ENCODE peak calls at places on chromosome 10, in ten cellular contexts. One of them, this sample, is unnamed.

GRCh38 chr10:72927485-72927884 is 27.1 kb downstream of the PLA2G12B start:
- DNase-seq in T-cell: no peak
- DNase-seq in Right ventricle myocardium superior: no peak
- DNase-seq in neural progenitor cell: no peak
- DNase-seq in D341Med: no peak
- DNase-seq in stimulated activated naive CD8-positive, alpha-beta T cell treated with anti-CD3 and anti-CD28 coated beads, Interleukin-15, Interleukin-2, amounts not matched to agents 100 U/mL and 50 U/mL, for 24 hours: no peak
- DNase-seq in iris pigment epithelial cell: no peak
- DNase-seq in NCI-H460: no peak
- DNase-seq in H7: no peak
- DNase-seq in activated CD4-positive, CD25-positive, alpha-beta regulatory T cell: no peak
- DNase-seq in this sample: no peak

GRCh38 chr10:35089641-35090161 is 440 bp downstream of the CUL2 start:
- DNase-seq in T-cell: peak
- DNase-seq in Right ventricle myocardium superior: no peak
- DNase-seq in neural progenitor cell: peak
- DNase-seq in D341Med: peak
- DNase-seq in stimulated activated naive CD8-positive, alpha-beta T cell treated with anti-CD3 and anti-CD28 coated beads, Interleukin-15, Interleukin-2, amounts not matched to agents 100 U/mL and 50 U/mL, for 24 hours: no peak
- DNase-seq in iris pigment epithelial cell: peak
- DNase-seq in NCI-H460: no peak
- DNase-seq in H7: peak
- DNase-seq in activated CD4-positive, CD25-positive, alpha-beta regulatory T cell: no peak
- DNase-seq in this sample: peak

GRCh38 chr10:586151-586550 is 103.3 kb downstream of the DIP2C start:
- DNase-seq in T-cell: no peak
- DNase-seq in Right ventricle myocardium superior: no peak
- DNase-seq in neural progenitor cell: no peak
- DNase-seq in D341Med: no peak
- DNase-seq in stimulated activated naive CD8-positive, alpha-beta T cell treated with anti-CD3 and anti-CD28 coated beads, Interleukin-15, Interleukin-2, amounts not matched to agents 100 U/mL and 50 U/mL, for 24 hours: no peak
- DNase-seq in iris pigment epithelial cell: no peak
- DNase-seq in NCI-H460: no peak
- DNase-seq in H7: peak
- DNase-seq in activated CD4-positive, CD25-positive, alpha-beta regulatory T cell: no peak
- DNase-seq in this sample: no peak

GRCh38 chr10:63637833-63638443 is 116.7 kb downstream of the REEP3 start:
- DNase-seq in T-cell: no peak
- DNase-seq in Right ventricle myocardium superior: no peak
- DNase-seq in neural progenitor cell: no peak
- DNase-seq in D341Med: no peak
- DNase-seq in stimulated activated naive CD8-positive, alpha-beta T cell treated with anti-CD3 and anti-CD28 coated beads, Interleukin-15, Interleukin-2, amounts not matched to agents 100 U/mL and 50 U/mL, for 24 hours: no peak
- DNase-seq in iris pigment epithelial cell: no peak
- DNase-seq in NCI-H460: no peak
- DNase-seq in H7: no peak
- DNase-seq in activated CD4-positive, CD25-positive, alpha-beta regulatory T cell: no peak
- DNase-seq in this sample: no peak

GRCh38 chr10:59654007-59654406 is 55.6 kb downstream of the SLC16A9 start:
- DNase-seq in T-cell: no peak
- DNase-seq in Right ventricle myocardium superior: no peak
- DNase-seq in neural progenitor cell: no peak
- DNase-seq in D341Med: no peak
- DNase-seq in stimulated activated naive CD8-positive, alpha-beta T cell treated with anti-CD3 and anti-CD28 coated beads, Interleukin-15, Interleukin-2, amounts not matched to agents 100 U/mL and 50 U/mL, for 24 hours: no peak
- DNase-seq in iris pigment epithelial cell: no peak
- DNase-seq in NCI-H460: no peak
- DNase-seq in H7: no peak
- DNase-seq in activated CD4-positive, CD25-positive, alpha-beta regulatory T cell: no peak
- DNase-seq in this sample: no peak

GRCh38 chr10:5305374-5305773 is 59.4 kb upstream of the UCN3 start:
- DNase-seq in T-cell: no peak
- DNase-seq in Right ventricle myocardium superior: no peak
- DNase-seq in neural progenitor cell: no peak
- DNase-seq in D341Med: no peak
- DNase-seq in stimulated activated naive CD8-positive, alpha-beta T cell treated with anti-CD3 and anti-CD28 coated beads, Interleukin-15, Interleukin-2, amounts not matched to agents 100 U/mL and 50 U/mL, for 24 hours: no peak
- DNase-seq in iris pigment epithelial cell: peak
- DNase-seq in NCI-H460: no peak
- DNase-seq in H7: no peak
- DNase-seq in activated CD4-positive, CD25-positive, alpha-beta regulatory T cell: no peak
- DNase-seq in this sample: no peak

GRCh38 chr10:15262036-15262713 is 93.7 kb upstream of the NMT2 start:
- DNase-seq in T-cell: no peak
- DNase-seq in Right ventricle myocardium superior: no peak
- DNase-seq in neural progenitor cell: no peak
- DNase-seq in D341Med: no peak
- DNase-seq in stimulated activated naive CD8-positive, alpha-beta T cell treated with anti-CD3 and anti-CD28 coated beads, Interleukin-15, Interleukin-2, amounts not matched to agents 100 U/mL and 50 U/mL, for 24 hours: no peak
- DNase-seq in iris pigment epithelial cell: peak
- DNase-seq in NCI-H460: peak
- DNase-seq in H7: peak
- DNase-seq in activated CD4-positive, CD25-positive, alpha-beta regulatory T cell: no peak
- DNase-seq in this sample: no peak

GRCh38 chr10:7787150-7787856 is 490 bp downstream of the KIN start:
- DNase-seq in T-cell: no peak
- DNase-seq in Right ventricle myocardium superior: no peak
- DNase-seq in neural progenitor cell: no peak
- DNase-seq in D341Med: no peak
- DNase-seq in stimulated activated naive CD8-positive, alpha-beta T cell treated with anti-CD3 and anti-CD28 coated beads, Interleukin-15, Interleukin-2, amounts not matched to agents 100 U/mL and 50 U/mL, for 24 hours: peak
- DNase-seq in iris pigment epithelial cell: peak
- DNase-seq in NCI-H460: no peak
- DNase-seq in H7: peak
- DNase-seq in activated CD4-positive, CD25-positive, alpha-beta regulatory T cell: no peak
- DNase-seq in this sample: no peak

GRCh38 chr10:17216217-17216900 is 11.7 kb upstream of the VIM start:
- DNase-seq in T-cell: no peak
- DNase-seq in Right ventricle myocardium superior: no peak
- DNase-seq in neural progenitor cell: no peak
- DNase-seq in D341Med: no peak
- DNase-seq in stimulated activated naive CD8-positive, alpha-beta T cell treated with anti-CD3 and anti-CD28 coated beads, Interleukin-15, Interleukin-2, amounts not matched to agents 100 U/mL and 50 U/mL, for 24 hours: no peak
- DNase-seq in iris pigment epithelial cell: peak
- DNase-seq in NCI-H460: peak
- DNase-seq in H7: no peak
- DNase-seq in activated CD4-positive, CD25-positive, alpha-beta regulatory T cell: no peak
- DNase-seq in this sample: no peak

GRCh38 chr10:99731296-99732032 is 463 bp downstream of the COX15 start:
- DNase-seq in T-cell: no peak
- DNase-seq in Right ventricle myocardium superior: no peak
- DNase-seq in neural progenitor cell: no peak
- DNase-seq in D341Med: no peak
- DNase-seq in stimulated activated naive CD8-positive, alpha-beta T cell treated with anti-CD3 and anti-CD28 coated beads, Interleukin-15, Interleukin-2, amounts not matched to agents 100 U/mL and 50 U/mL, for 24 hours: no peak
- DNase-seq in iris pigment epithelial cell: no peak
- DNase-seq in NCI-H460: no peak
- DNase-seq in H7: no peak
- DNase-seq in activated CD4-positive, CD25-positive, alpha-beta regulatory T cell: no peak
- DNase-seq in this sample: no peak

GRCh38 chr10:70677620-70678249 is 5.4 kb downstream of the ADAMTS14 start:
- DNase-seq in T-cell: no peak
- DNase-seq in Right ventricle myocardium superior: no peak
- DNase-seq in neural progenitor cell: no peak
- DNase-seq in D341Med: no peak
- DNase-seq in stimulated activated naive CD8-positive, alpha-beta T cell treated with anti-CD3 and anti-CD28 coated beads, Interleukin-15, Interleukin-2, amounts not matched to agents 100 U/mL and 50 U/mL, for 24 hours: no peak
- DNase-seq in iris pigment epithelial cell: no peak
- DNase-seq in NCI-H460: no peak
- DNase-seq in H7: no peak
- DNase-seq in activated CD4-positive, CD25-positive, alpha-beta regulatory T cell: no peak
- DNase-seq in this sample: no peak

GRCh38 chr10:73910764-73911552 is at the start of gene PLAU:
- DNase-seq in T-cell: peak
- DNase-seq in Right ventricle myocardium superior: peak
- DNase-seq in neural progenitor cell: peak
- DNase-seq in D341Med: peak
- DNase-seq in stimulated activated naive CD8-positive, alpha-beta T cell treated with anti-CD3 and anti-CD28 coated beads, Interleukin-15, Interleukin-2, amounts not matched to agents 100 U/mL and 50 U/mL, for 24 hours: peak
- DNase-seq in iris pigment epithelial cell: peak
- DNase-seq in NCI-H460: no peak
- DNase-seq in H7: peak
- DNase-seq in activated CD4-positive, CD25-positive, alpha-beta regulatory T cell: peak
- DNase-seq in this sample: peak

GRCh38 chr10:10831085-10831484 is 186.6 kb upstream of the CELF2 start:
- DNase-seq in T-cell: no peak
- DNase-seq in Right ventricle myocardium superior: no peak
- DNase-seq in neural progenitor cell: no peak
- DNase-seq in D341Med: no peak
- DNase-seq in stimulated activated naive CD8-positive, alpha-beta T cell treated with anti-CD3 and anti-CD28 coated beads, Interleukin-15, Interleukin-2, amounts not matched to agents 100 U/mL and 50 U/mL, for 24 hours: no peak
- DNase-seq in iris pigment epithelial cell: peak
- DNase-seq in NCI-H460: no peak
- DNase-seq in H7: no peak
- DNase-seq in activated CD4-positive, CD25-positive, alpha-beta regulatory T cell: no peak
- DNase-seq in this sample: no peak

GRCh38 chr10:77386833-77387232 is 250.8 kb downstream of the KCNMA1 start:
- DNase-seq in T-cell: no peak
- DNase-seq in Right ventricle myocardium superior: no peak
- DNase-seq in neural progenitor cell: no peak
- DNase-seq in D341Med: no peak
- DNase-seq in stimulated activated naive CD8-positive, alpha-beta T cell treated with anti-CD3 and anti-CD28 coated beads, Interleukin-15, Interleukin-2, amounts not matched to agents 100 U/mL and 50 U/mL, for 24 hours: peak
- DNase-seq in iris pigment epithelial cell: peak
- DNase-seq in NCI-H460: no peak
- DNase-seq in H7: no peak
- DNase-seq in activated CD4-positive, CD25-positive, alpha-beta regulatory T cell: no peak
- DNase-seq in this sample: no peak

GRCh38 chr10:30459283-30459682 is 25.3 kb downstream of the MAP3K8 start:
- DNase-seq in T-cell: no peak
- DNase-seq in Right ventricle myocardium superior: peak
- DNase-seq in neural progenitor cell: no peak
- DNase-seq in D341Med: no peak
- DNase-seq in stimulated activated naive CD8-positive, alpha-beta T cell treated with anti-CD3 and anti-CD28 coated beads, Interleukin-15, Interleukin-2, amounts not matched to agents 100 U/mL and 50 U/mL, for 24 hours: no peak
- DNase-seq in iris pigment epithelial cell: no peak
- DNase-seq in NCI-H460: no peak
- DNase-seq in H7: no peak
- DNase-seq in activated CD4-positive, CD25-positive, alpha-beta regulatory T cell: no peak
- DNase-seq in this sample: no peak

GRCh38 chr10:44008917-44009620 is 360.4 kb upstream of the ZNF32 start:
- DNase-seq in T-cell: no peak
- DNase-seq in Right ventricle myocardium superior: no peak
- DNase-seq in neural progenitor cell: no peak
- DNase-seq in D341Med: no peak
- DNase-seq in stimulated activated naive CD8-positive, alpha-beta T cell treated with anti-CD3 and anti-CD28 coated beads, Interleukin-15, Interleukin-2, amounts not matched to agents 100 U/mL and 50 U/mL, for 24 hours: no peak
- DNase-seq in iris pigment epithelial cell: no peak
- DNase-seq in NCI-H460: no peak
- DNase-seq in H7: no peak
- DNase-seq in activated CD4-positive, CD25-positive, alpha-beta regulatory T cell: no peak
- DNase-seq in this sample: no peak

GRCh38 chr10:45470098-45471012 is 96.3 kb downstream of the ALOX5 start:
- DNase-seq in T-cell: peak
- DNase-seq in Right ventricle myocardium superior: no peak
- DNase-seq in neural progenitor cell: no peak
- DNase-seq in D341Med: no peak
- DNase-seq in stimulated activated naive CD8-positive, alpha-beta T cell treated with anti-CD3 and anti-CD28 coated beads, Interleukin-15, Interleukin-2, amounts not matched to agents 100 U/mL and 50 U/mL, for 24 hours: peak
- DNase-seq in iris pigment epithelial cell: peak
- DNase-seq in NCI-H460: no peak
- DNase-seq in H7: peak
- DNase-seq in activated CD4-positive, CD25-positive, alpha-beta regulatory T cell: no peak
- DNase-seq in this sample: peak

GRCh38 chr10:21452203-21452602 is 73.3 kb downstream of the SKIDA1 start:
- DNase-seq in T-cell: no peak
- DNase-seq in Right ventricle myocardium superior: no peak
- DNase-seq in neural progenitor cell: no peak
- DNase-seq in D341Med: no peak
- DNase-seq in stimulated activated naive CD8-positive, alpha-beta T cell treated with anti-CD3 and anti-CD28 coated beads, Interleukin-15, Interleukin-2, amounts not matched to agents 100 U/mL and 50 U/mL, for 24 hours: no peak
- DNase-seq in iris pigment epithelial cell: peak
- DNase-seq in NCI-H460: no peak
- DNase-seq in H7: no peak
- DNase-seq in activated CD4-positive, CD25-positive, alpha-beta regulatory T cell: no peak
- DNase-seq in this sample: no peak

GRCh38 chr10:12902135-12902572 is 99.4 kb downstream of the CCDC3 start:
- DNase-seq in T-cell: peak
- DNase-seq in Right ventricle myocardium superior: no peak
- DNase-seq in neural progenitor cell: peak
- DNase-seq in D341Med: peak
- DNase-seq in stimulated activated naive CD8-positive, alpha-beta T cell treated with anti-CD3 and anti-CD28 coated beads, Interleukin-15, Interleukin-2, amounts not matched to agents 100 U/mL and 50 U/mL, for 24 hours: peak
- DNase-seq in iris pigment epithelial cell: peak
- DNase-seq in NCI-H460: peak
- DNase-seq in H7: peak
- DNase-seq in activated CD4-positive, CD25-positive, alpha-beta regulatory T cell: no peak
- DNase-seq in this sample: peak

GRCh38 chr10:70996549-70996948 is 108.2 kb upstream of the PCBD1 start:
- DNase-seq in T-cell: no peak
- DNase-seq in Right ventricle myocardium superior: no peak
- DNase-seq in neural progenitor cell: no peak
- DNase-seq in D341Med: no peak
- DNase-seq in stimulated activated naive CD8-positive, alpha-beta T cell treated with anti-CD3 and anti-CD28 coated beads, Interleukin-15, Interleukin-2, amounts not matched to agents 100 U/mL and 50 U/mL, for 24 hours: no peak
- DNase-seq in iris pigment epithelial cell: no peak
- DNase-seq in NCI-H460: no peak
- DNase-seq in H7: no peak
- DNase-seq in activated CD4-positive, CD25-positive, alpha-beta regulatory T cell: no peak
- DNase-seq in this sample: no peak

GRCh38 chr10:76177945-76178344 is 746.5 kb downstream of the LRMDA start:
- DNase-seq in T-cell: no peak
- DNase-seq in Right ventricle myocardium superior: no peak
- DNase-seq in neural progenitor cell: no peak
- DNase-seq in D341Med: no peak
- DNase-seq in stimulated activated naive CD8-positive, alpha-beta T cell treated with anti-CD3 and anti-CD28 coated beads, Interleukin-15, Interleukin-2, amounts not matched to agents 100 U/mL and 50 U/mL, for 24 hours: no peak
- DNase-seq in iris pigment epithelial cell: no peak
- DNase-seq in NCI-H460: no peak
- DNase-seq in H7: peak
- DNase-seq in activated CD4-positive, CD25-positive, alpha-beta regulatory T cell: no peak
- DNase-seq in this sample: no peak

GRCh38 chr10:110701618-110701971 is 57.5 kb downstream of the RBM20 start:
- DNase-seq in T-cell: no peak
- DNase-seq in Right ventricle myocardium superior: no peak
- DNase-seq in neural progenitor cell: peak
- DNase-seq in D341Med: peak
- DNase-seq in stimulated activated naive CD8-positive, alpha-beta T cell treated with anti-CD3 and anti-CD28 coated beads, Interleukin-15, Interleukin-2, amounts not matched to agents 100 U/mL and 50 U/mL, for 24 hours: no peak
- DNase-seq in iris pigment epithelial cell: no peak
- DNase-seq in NCI-H460: no peak
- DNase-seq in H7: no peak
- DNase-seq in activated CD4-positive, CD25-positive, alpha-beta regulatory T cell: no peak
- DNase-seq in this sample: no peak

This sample was measured in DND-41.